ENCODE peak calls at places on chromosome 22, in four cellular contexts. One of them, this sample, is unnamed.

GRCh38 chr22:36277482-36278291 is 24.8 kb downstream of the APOL1 start:
- DNase-seq in HEK293T: peak
- DNase-seq in ovary: no peak
- DNase-seq in frontal cortex: peak
- DNase-seq in this sample: peak

GRCh38 chr22:48883211-48883960 is 944.3 kb downstream of the BRD1 start:
- DNase-seq in ovary: no peak
- DNase-seq in frontal cortex: no peak
- DNase-seq in HEK293T: no peak
- DNase-seq in this sample: no peak

GRCh38 chr22:19503869-19504268 is 20.3 kb downstream of the CLDN5 start:
- DNase-seq in HEK293T: no peak
- DNase-seq in frontal cortex: no peak
- DNase-seq in ovary: no peak
- DNase-seq in this sample: peak

GRCh38 chr22:46861468-46861867 is 99.0 kb downstream of the TBC1D22A start:
- DNase-seq in ovary: no peak
- DNase-seq in HEK293T: no peak
- DNase-seq in frontal cortex: no peak
- DNase-seq in this sample: no peak

GRCh38 chr22:26041931-26042330 is 127.3 kb upstream of the SEZ6L start:
- DNase-seq in frontal cortex: no peak
- DNase-seq in ovary: no peak
- DNase-seq in HEK293T: no peak
- DNase-seq in this sample: no peak

GRCh38 chr22:36302439-36303114 is 49.6 kb downstream of the APOL1 start:
- DNase-seq in ovary: no peak
- DNase-seq in frontal cortex: no peak
- DNase-seq in HEK293T: no peak
- DNase-seq in this sample: no peak

GRCh38 chr22:41561335-41561734 is 525 bp downstream of the CSDC2 start:
- DNase-seq in ovary: no peak
- DNase-seq in frontal cortex: no peak
- DNase-seq in HEK293T: no peak
- DNase-seq in this sample: no peak

GRCh38 chr22:17816649-17817048 is 42.4 kb upstream of the BID start:
- DNase-seq in ovary: no peak
- DNase-seq in HEK293T: no peak
- DNase-seq in frontal cortex: no peak
- DNase-seq in this sample: no peak

GRCh38 chr22:23215294-23216204 is 35.2 kb downstream of the BCR start:
- DNase-seq in ovary: no peak
- DNase-seq in HEK293T: no peak
- DNase-seq in frontal cortex: no peak
- DNase-seq in this sample: no peak

GRCh38 chr22:16955678-16956210 is 52.3 kb downstream of the GAB4 start:
- DNase-seq in frontal cortex: no peak
- DNase-seq in HEK293T: peak
- DNase-seq in ovary: no peak
- DNase-seq in this sample: no peak

GRCh38 chr22:38136607-38137006 is 26.1 kb upstream of the BAIAP2L2 start:
- DNase-seq in HEK293T: no peak
- DNase-seq in frontal cortex: no peak
- DNase-seq in ovary: no peak
- DNase-seq in this sample: peak

This sample was measured in SK-MEL-5.